ENCODE peak calls at places on chromosomes 4 and X, in ten cellular contexts. One of them, this sample, is unnamed.

GRCh38 chr4:7070729-7071511 is 3.1 kb upstream of the GRPEL1 start:
- DNase-seq in K562: peak
- DNase-seq in spleen: peak
- DNase-seq in fibroblast of mammary gland: peak
- DNase-seq in ELF-1: peak
- DNase-seq in Peyer's patch: peak
- DNase-seq in HEK293T: peak
- DNase-seq in retina: peak
- DNase-seq in activated T-cell treated with anti-CD3 and anti-CD28 coated beads for 1 hour: peak
- DNase-seq in fibroblast of lung: peak
- DNase-seq in this sample: peak

GRCh38 chr4:151743128-151743854 is 17.5 kb downstream of the GATB start:
- DNase-seq in Peyer's patch: no peak
- DNase-seq in HEK293T: no peak
- DNase-seq in K562: no peak
- DNase-seq in activated T-cell treated with anti-CD3 and anti-CD28 coated beads for 1 hour: no peak
- DNase-seq in fibroblast of lung: peak
- DNase-seq in retina: no peak
- DNase-seq in spleen: no peak
- DNase-seq in fibroblast of mammary gland: no peak
- DNase-seq in ELF-1: no peak
- DNase-seq in this sample: peak

GRCh38 chr4:8402640-8403039 is 37.9 kb downstream of the ACOX3 start:
- DNase-seq in ELF-1: no peak
- DNase-seq in Peyer's patch: no peak
- DNase-seq in activated T-cell treated with anti-CD3 and anti-CD28 coated beads for 1 hour: no peak
- DNase-seq in fibroblast of lung: no peak
- DNase-seq in K562: no peak
- DNase-seq in fibroblast of mammary gland: no peak
- DNase-seq in HEK293T: no peak
- DNase-seq in spleen: no peak
- DNase-seq in retina: no peak
- DNase-seq in this sample: no peak

GRCh38 chr4:43453058-43453457 is 560.5 kb downstream of the GRXCR1 start:
- DNase-seq in activated T-cell treated with anti-CD3 and anti-CD28 coated beads for 1 hour: no peak
- DNase-seq in retina: peak
- DNase-seq in K562: no peak
- DNase-seq in Peyer's patch: no peak
- DNase-seq in ELF-1: no peak
- DNase-seq in fibroblast of mammary gland: no peak
- DNase-seq in fibroblast of lung: no peak
- DNase-seq in HEK293T: no peak
- DNase-seq in spleen: no peak
- DNase-seq in this sample: no peak

GRCh38 chr4:836781-837301 is 10.9 kb upstream of the CPLX1 start:
- DNase-seq in activated T-cell treated with anti-CD3 and anti-CD28 coated beads for 1 hour: no peak
- DNase-seq in spleen: peak
- DNase-seq in fibroblast of mammary gland: no peak
- DNase-seq in Peyer's patch: no peak
- DNase-seq in fibroblast of lung: no peak
- DNase-seq in K562: no peak
- DNase-seq in HEK293T: no peak
- DNase-seq in retina: no peak
- DNase-seq in ELF-1: no peak
- DNase-seq in this sample: no peak

GRCh38 chrX:132810964-132811712 is 147.3 kb downstream of the HS6ST2 start:
- DNase-seq in HEK293T: no peak
- DNase-seq in ELF-1: no peak
- DNase-seq in fibroblast of mammary gland: no peak
- DNase-seq in K562: no peak
- DNase-seq in activated T-cell treated with anti-CD3 and anti-CD28 coated beads for 1 hour: no peak
- DNase-seq in fibroblast of lung: no peak
- DNase-seq in spleen: no peak
- DNase-seq in retina: no peak
- DNase-seq in Peyer's patch: no peak
- DNase-seq in this sample: peak

GRCh38 chr4:44235897-44236296 is 212.7 kb downstream of the KCTD8 start:
- DNase-seq in HEK293T: no peak
- DNase-seq in activated T-cell treated with anti-CD3 and anti-CD28 coated beads for 1 hour: no peak
- DNase-seq in retina: no peak
- DNase-seq in ELF-1: no peak
- DNase-seq in spleen: no peak
- DNase-seq in fibroblast of lung: no peak
- DNase-seq in Peyer's patch: no peak
- DNase-seq in K562: no peak
- DNase-seq in fibroblast of mammary gland: no peak
- DNase-seq in this sample: no peak

GRCh38 chrX:114165537-114165936 is 418.3 kb upstream of the HTR2C start:
- DNase-seq in ELF-1: no peak
- DNase-seq in K562: no peak
- DNase-seq in fibroblast of mammary gland: no peak
- DNase-seq in spleen: no peak
- DNase-seq in HEK293T: no peak
- DNase-seq in fibroblast of lung: no peak
- DNase-seq in activated T-cell treated with anti-CD3 and anti-CD28 coated beads for 1 hour: no peak
- DNase-seq in Peyer's patch: no peak
- DNase-seq in retina: no peak
- DNase-seq in this sample: no peak

GRCh38 chrX:46957299-46957698 is 45.1 kb downstream of the JADE3 start:
- DNase-seq in fibroblast of mammary gland: peak
- DNase-seq in spleen: no peak
- DNase-seq in HEK293T: no peak
- DNase-seq in retina: no peak
- DNase-seq in Peyer's patch: no peak
- DNase-seq in fibroblast of lung: no peak
- DNase-seq in activated T-cell treated with anti-CD3 and anti-CD28 coated beads for 1 hour: no peak
- DNase-seq in ELF-1: no peak
- DNase-seq in K562: no peak
- DNase-seq in this sample: no peak

This sample was measured in epithelial cell of esophagus.